ENCODE peak calls at places on chromosomes 16 and 17, in ten cellular contexts. D, L, U, W, Y, R, E, Z, F and K are unnamed samples.
A peak's percentile ranks its signal among the peaks of the same experiment; 100 is the strongest.

GRCh38 chr16:9409753-9410493 is 318.5 kb downstream of the HAPSTR1 start:
- DNase-seq in D (no peak), L (no peak), U (no peak), W (no peak), Y (no peak), R (no peak), E (no peak), Z (no peak), F (no peak), K (no peak)

GRCh38 chr17:74271281-74271680 is 2.8 kb upstream of the DNAI2 start:
- DNase-seq in D (no peak), L (no peak), U (no peak), W (no peak), Y (peak; percentile 42), R (no peak), E (no peak), Z (no peak), F (no peak), K (no peak)

GRCh38 chr16:87874639-87875472 is 5.5 kb upstream of the SLC7A5 start:
- DNase-seq in D (no peak), L (no peak), U (no peak), W (no peak), Y (peak; percentile 85), R (no peak), E (no peak), Z (no peak), F (no peak), K (no peak)

GRCh38 chr17:4214142-4214541 is 49.6 kb downstream of the ANKFY1 start:
- DNase-seq in D (no peak), L (no peak), U (no peak), W (no peak), Y (no peak), R (no peak), E (no peak), Z (no peak), F (no peak), K (no peak)

GRCh38 chr17:16989953-16990860 is 18.3 kb upstream of the TNFRSF13B start:
- DNase-seq in D (no peak), L (no peak), U (no peak), W (peak; percentile 60), Y (no peak), R (no peak), E (peak; percentile 59), Z (peak; percentile 24), F (no peak), K (no peak)

GRCh38 chr16:35102780-35103403 is 1643.5 kb downstream of the TP53TG3F start:
- DNase-seq in D (no peak), L (peak; percentile 48), U (no peak), W (no peak), Y (peak; percentile 16), R (no peak), E (no peak), Z (no peak), F (no peak), K (no peak)

GRCh38 chr17:4748687-4749086 is 9.0 kb upstream of the CXCL16 start:
- DNase-seq in D (no peak), L (no peak), U (no peak), W (no peak), Y (no peak), R (no peak), E (no peak), Z (no peak), F (no peak), K (no peak)

GRCh38 chr17:17682293-17682736 is 1.1 kb downstream of the RAI1 start:
- DNase-seq in D (peak; percentile 82), L (peak; percentile 47), U (peak; percentile 19), W (peak; percentile 52), Y (no peak), R (peak; percentile 44), E (no peak), Z (peak; percentile 30), F (no peak), K (no peak)

GRCh38 chr17:55295411-55296170 is 30.8 kb downstream of the HLF start:
- DNase-seq in D (peak; percentile 67), L (peak; percentile 45), U (peak; percentile 65), W (peak; percentile 43), Y (peak; percentile 79), R (peak; percentile 59), E (peak; percentile 43), Z (peak; percentile 79), F (peak; percentile 31), K (peak; percentile 43)

GRCh38 chr17:28755486-28755885 is 11.7 kb downstream of the TRAF4 start:
- DNase-seq in D (no peak), L (no peak), U (no peak), W (peak; percentile 58), Y (no peak), R (no peak), E (no peak), Z (no peak), F (no peak), K (no peak)

GRCh38 chr17:69424287-69425041 is 10.0 kb downstream of the MAP2K6 start:
- DNase-seq in D (no peak), L (no peak), U (peak; percentile 40), W (no peak), Y (no peak), R (no peak), E (no peak), Z (peak; percentile 41), F (no peak), K (no peak)

GRCh38 chr17:75048396-75048933 is 1.4 kb downstream of the KCTD2 start:
- DNase-seq in D (no peak), L (no peak), U (peak; percentile 25), W (peak; percentile 15), Y (no peak), R (no peak), E (peak; percentile 10), Z (peak; percentile 23), F (no peak), K (no peak)

GRCh38 chr16:54414671-54415070 is 128.1 kb upstream of the IRX3 start:
- DNase-seq in D (no peak), L (no peak), U (no peak), W (no peak), Y (no peak), R (no peak), E (no peak), Z (no peak), F (no peak), K (no peak)

GRCh38 chr17:81518785-81519283 is 6.2 kb upstream of the ACTG1 start:
- DNase-seq in D (peak; percentile 81), L (peak; percentile 78), U (no peak), W (no peak), Y (peak; percentile 61), R (peak; percentile 48), E (no peak), Z (peak; percentile 62), F (no peak), K (no peak)

GRCh38 chr16:70685061-70685937 is 554 bp downstream of the MTSS2 start:
- DNase-seq in D (no peak), L (no peak), U (no peak), W (peak; percentile 32), Y (no peak), R (no peak), E (no peak), Z (no peak), F (no peak), K (no peak)
- H2AFZ ChIP-seq in D (no peak overlapping the region), L (peak overlapping the region; percentile 70), U (peak overlapping the region; percentile 17), W (peak overlapping the region; percentile 8), Y (no peak overlapping the region), R (no peak overlapping the region), E (peak overlapping the region; percentile 83), Z (no peak overlapping the region), F (no peak overlapping the region), K (peak overlapping the region; percentile 86)

DNA sequence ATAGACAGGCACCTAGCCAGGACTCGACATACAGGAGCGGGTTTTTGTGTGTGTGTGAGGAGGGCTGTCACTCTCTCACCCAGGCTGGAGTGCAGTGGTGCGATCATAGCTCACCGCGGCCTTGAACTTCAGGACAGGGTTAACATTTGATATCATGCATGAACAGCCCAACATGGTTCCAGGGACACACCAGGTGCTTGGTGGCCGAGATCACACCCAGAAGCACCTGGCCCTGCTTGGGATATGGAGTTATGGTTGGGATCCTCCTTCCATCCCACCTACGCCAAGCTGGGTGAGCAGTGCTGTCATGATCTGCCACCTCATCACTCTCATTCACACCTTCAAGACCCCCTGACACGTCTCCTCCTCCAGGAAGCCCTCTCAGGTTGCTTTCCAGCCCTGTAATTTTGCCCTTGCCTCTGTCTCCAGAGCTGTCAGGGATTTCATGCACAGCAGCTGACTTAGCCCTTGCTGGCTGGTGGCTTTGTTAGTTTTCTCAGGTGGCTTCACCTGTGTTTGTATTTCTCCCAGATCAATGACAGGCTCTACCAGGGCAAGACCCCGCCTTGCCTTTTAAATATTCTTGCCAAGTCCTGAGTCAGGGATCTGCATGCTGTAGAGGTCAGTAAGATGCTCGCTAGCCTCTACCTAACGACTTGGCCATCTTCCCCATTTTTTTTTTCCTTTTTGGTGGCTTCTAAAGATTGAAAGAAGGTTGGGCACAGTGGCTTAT is 66.3 kb downstream of the OR1D5 start:
- DNase-seq in D (no peak), L (no peak), U (no peak), W (no peak), Y (no peak), R (no peak), E (no peak), Z (peak; percentile 76), F (no peak), K (no peak)
- H2AFZ ChIP-seq in D (no peak overlapping the region), L (no peak overlapping the region), U (no peak overlapping the region), W (no peak overlapping the region), Y (no peak overlapping the region), R (no peak overlapping the region), E (no peak overlapping the region), Z (no peak overlapping the region), F (no peak overlapping the region), K (no peak overlapping the region)

DNA sequence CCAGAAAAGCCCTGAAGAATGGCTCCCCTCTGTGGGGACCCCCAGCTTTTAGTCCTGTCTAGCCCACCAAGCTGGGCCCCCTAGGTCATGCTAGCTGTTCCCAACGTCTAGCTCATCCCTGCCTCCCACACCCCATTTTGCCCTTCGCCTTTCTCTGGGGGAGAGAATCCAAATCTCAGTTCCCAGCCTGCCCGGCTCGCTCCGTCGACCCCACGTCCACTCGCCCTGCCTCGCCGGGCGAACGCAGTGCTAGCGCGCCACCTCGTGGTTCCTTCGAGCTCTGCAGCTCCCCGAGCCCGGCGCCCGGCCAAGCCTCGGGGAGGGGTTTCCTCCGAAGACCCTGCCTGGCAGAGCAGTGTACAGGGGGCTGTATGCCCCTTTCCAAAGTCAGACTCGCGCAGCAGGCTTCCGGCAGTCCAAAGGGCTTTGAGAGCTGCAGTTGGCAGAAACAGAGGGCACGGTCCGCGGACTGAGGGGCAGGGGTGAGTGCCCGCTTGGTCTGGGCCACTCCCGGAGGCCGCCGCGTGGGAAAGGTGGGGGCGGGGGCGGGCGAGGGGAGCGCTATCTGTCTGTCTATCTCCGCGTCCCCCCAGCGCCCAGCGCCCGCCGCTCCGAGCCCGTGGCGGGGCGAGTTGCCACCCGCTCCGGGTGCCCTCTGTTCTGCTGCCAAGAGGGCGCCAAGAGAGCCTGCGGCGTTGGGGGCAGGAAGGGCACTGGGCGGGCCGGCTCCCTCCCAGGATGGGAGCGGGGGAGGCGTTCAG is 1.7 kb upstream of the DLX3 start:
- DNase-seq in D (peak; percentile 73), L (peak; percentile 61), U (peak; percentile 37), W (peak; percentile 33), Y (peak; percentile 64), R (peak; percentile 82), E (peak; percentile 12), Z (peak; percentile 78), F (no peak), K (peak; percentile 72)
- H2AFZ ChIP-seq in D (no peak overlapping the region), L (peak overlapping the region; percentile 87), U (peak overlapping the region; percentile 80), W (no peak overlapping the region), Y (peak overlapping the region; percentile 95), R (peak overlapping the region; percentile 78), E (peak overlapping the region; percentile 83), Z (peak overlapping the region; percentile 97), F (peak overlapping the region; percentile 52), K (peak overlapping the region; percentile 88)

DNA sequence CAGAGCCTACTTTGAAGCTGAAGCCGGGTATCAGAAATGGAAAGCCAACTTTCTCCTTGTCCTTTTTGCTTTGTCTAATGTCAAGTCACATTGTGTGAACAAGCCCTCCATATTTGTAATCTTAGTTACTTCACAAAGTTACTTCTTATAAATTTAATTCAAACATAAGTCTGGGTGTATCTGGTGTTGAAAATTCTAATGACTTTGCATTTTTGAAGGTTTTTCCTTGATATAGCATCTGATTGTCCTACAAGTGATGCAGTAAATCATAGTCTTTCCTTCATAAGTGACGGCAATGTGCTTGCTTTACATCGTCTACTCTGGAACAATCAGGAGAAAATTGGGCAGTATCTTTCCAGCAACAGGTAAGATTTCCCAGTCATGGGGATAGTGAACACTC is 36.9 kb downstream of the OMG start:
- DNase-seq in D (no peak), L (no peak), U (no peak), W (no peak), Y (no peak), R (no peak), E (no peak), Z (no peak), F (no peak), K (no peak)
- H2AFZ ChIP-seq in D (no peak overlapping the region), L (no peak overlapping the region), U (no peak overlapping the region), W (no peak overlapping the region), Y (no peak overlapping the region), R (no peak overlapping the region), E (no peak overlapping the region), Z (no peak overlapping the region), F (no peak overlapping the region), K (no peak overlapping the region)